ENCODE peak calls at places on chromosomes 5 and 9, in four cellular contexts. One of them, this sample, is unnamed.

GRCh38 chr5:179870403-179870903 is 11.8 kb upstream of the MRNIP start:
- DNase-seq in psoas muscle: peak
- DNase-seq in K562: peak
- DNase-seq in body of pancreas: peak
- DNase-seq in this sample: peak

GRCh38 chr5:81544351-81545001 is 150.5 kb upstream of the ACOT12 start:
- DNase-seq in K562: peak
- DNase-seq in body of pancreas: peak
- DNase-seq in psoas muscle: no peak
- DNase-seq in this sample: no peak

GRCh38 chr5:148486456-148486855 is 102.7 kb downstream of the FBXO38 start:
- DNase-seq in K562: no peak
- DNase-seq in psoas muscle: no peak
- DNase-seq in body of pancreas: no peak
- DNase-seq in this sample: no peak

GRCh38 chr9:97388721-97389238 is 23.1 kb upstream of the TDRD7 start:
- DNase-seq in K562: no peak
- DNase-seq in body of pancreas: no peak
- DNase-seq in psoas muscle: no peak
- DNase-seq in this sample: no peak

GRCh38 chr5:134614461-134615085 is 18.1 kb downstream of the SAR1B start:
- DNase-seq in body of pancreas: no peak
- DNase-seq in psoas muscle: no peak
- DNase-seq in K562: no peak
- DNase-seq in this sample: no peak

GRCh38 chr9:74876611-74877010 is 11.1 kb downstream of the TRPM6 start:
- DNase-seq in body of pancreas: no peak
- DNase-seq in psoas muscle: no peak
- DNase-seq in K562: no peak
- DNase-seq in this sample: no peak

GRCh38 chr5:180173875-180174586 is 35.0 kb downstream of the RASGEF1C start:
- DNase-seq in psoas muscle: no peak
- DNase-seq in K562: no peak
- DNase-seq in body of pancreas: no peak
- DNase-seq in this sample: no peak

GRCh38 chr5:68924490-68925145 is 169.2 kb upstream of the SLC30A5 start:
- DNase-seq in body of pancreas: peak
- DNase-seq in K562: no peak
- DNase-seq in psoas muscle: no peak
- DNase-seq in this sample: no peak

GRCh38 chr5:127555826-127556225 is 38.4 kb downstream of the PRRC1 start:
- DNase-seq in psoas muscle: no peak
- DNase-seq in K562: no peak
- DNase-seq in body of pancreas: no peak
- DNase-seq in this sample: no peak

GRCh38 chr9:103837940-103838339 is 256.2 kb upstream of the SMC2 start:
- DNase-seq in K562: no peak
- DNase-seq in body of pancreas: no peak
- DNase-seq in psoas muscle: no peak
- DNase-seq in this sample: no peak
- TF ChIP-seq CTCF in K562: no peak
- TF ChIP-seq CTCF in body of pancreas: no peak
- TF ChIP-seq CTCF in psoas muscle: no peak
- TF ChIP-seq CTCF in this sample: no peak

GRCh38 chr9:38263534-38263933 is 129.0 kb upstream of the ALDH1B1 start:
- DNase-seq in psoas muscle: no peak
- DNase-seq in K562: no peak
- DNase-seq in body of pancreas: no peak
- DNase-seq in this sample: no peak
- TF ChIP-seq CTCF in psoas muscle: no peak
- TF ChIP-seq CTCF in K562: peak
- TF ChIP-seq CTCF in body of pancreas: peak
- TF ChIP-seq CTCF in this sample: no peak

GRCh38 chr5:142722896-142723295 is 37.0 kb upstream of the FGF1 start:
- DNase-seq in K562: no peak
- DNase-seq in psoas muscle: no peak
- DNase-seq in body of pancreas: no peak
- DNase-seq in this sample: no peak
- TF ChIP-seq CTCF in K562: no peak
- TF ChIP-seq CTCF in psoas muscle: no peak
- TF ChIP-seq CTCF in body of pancreas: no peak
- TF ChIP-seq CTCF in this sample: no peak

GRCh38 chr9:12819436-12820185 is 44.8 kb downstream of the LURAP1L start:
- DNase-seq in psoas muscle: no peak
- DNase-seq in K562: peak
- DNase-seq in body of pancreas: peak
- DNase-seq in this sample: peak

GRCh38 chr9:12816656-12817101 is 41.9 kb downstream of the LURAP1L start:
- DNase-seq in body of pancreas: no peak
- DNase-seq in psoas muscle: no peak
- DNase-seq in K562: no peak
- DNase-seq in this sample: no peak

GRCh38 chr9:12817702-12818101 is 42.9 kb downstream of the LURAP1L start:
- DNase-seq in psoas muscle: no peak
- DNase-seq in body of pancreas: peak
- DNase-seq in K562: no peak
- DNase-seq in this sample: no peak

GRCh38 chr9:12815895-12816294 is 41.1 kb downstream of the LURAP1L start:
- DNase-seq in body of pancreas: no peak
- DNase-seq in psoas muscle: no peak
- DNase-seq in K562: no peak
- DNase-seq in this sample: no peak

GRCh38 chr9:12818431-12819000 is 43.7 kb downstream of the LURAP1L start:
- DNase-seq in psoas muscle: no peak
- DNase-seq in K562: no peak
- DNase-seq in body of pancreas: no peak
- DNase-seq in this sample: no peak
- TF ChIP-seq CTCF in psoas muscle: no peak
- TF ChIP-seq CTCF in K562: no peak
- TF ChIP-seq CTCF in body of pancreas: no peak
- TF ChIP-seq CTCF in this sample: no peak

GRCh38 chr5:14009575-14009974 is 65.1 kb upstream of the DNAH5 start:
- DNase-seq in psoas muscle: no peak
- DNase-seq in body of pancreas: no peak
- DNase-seq in K562: no peak
- DNase-seq in this sample: no peak

GRCh38 chr5:14003513-14003912 is 59.0 kb upstream of the DNAH5 start:
- DNase-seq in body of pancreas: no peak
- DNase-seq in psoas muscle: no peak
- DNase-seq in K562: no peak
- DNase-seq in this sample: no peak

GRCh38 chr5:14004598-14005394 is 60.3 kb upstream of the DNAH5 start:
- DNase-seq in K562: no peak
- DNase-seq in psoas muscle: no peak
- DNase-seq in body of pancreas: no peak
- DNase-seq in this sample: no peak

GRCh38 chr5:14008819-14009311 is 64.4 kb upstream of the DNAH5 start:
- DNase-seq in K562: no peak
- DNase-seq in psoas muscle: no peak
- DNase-seq in body of pancreas: peak
- DNase-seq in this sample: peak

DNA sequence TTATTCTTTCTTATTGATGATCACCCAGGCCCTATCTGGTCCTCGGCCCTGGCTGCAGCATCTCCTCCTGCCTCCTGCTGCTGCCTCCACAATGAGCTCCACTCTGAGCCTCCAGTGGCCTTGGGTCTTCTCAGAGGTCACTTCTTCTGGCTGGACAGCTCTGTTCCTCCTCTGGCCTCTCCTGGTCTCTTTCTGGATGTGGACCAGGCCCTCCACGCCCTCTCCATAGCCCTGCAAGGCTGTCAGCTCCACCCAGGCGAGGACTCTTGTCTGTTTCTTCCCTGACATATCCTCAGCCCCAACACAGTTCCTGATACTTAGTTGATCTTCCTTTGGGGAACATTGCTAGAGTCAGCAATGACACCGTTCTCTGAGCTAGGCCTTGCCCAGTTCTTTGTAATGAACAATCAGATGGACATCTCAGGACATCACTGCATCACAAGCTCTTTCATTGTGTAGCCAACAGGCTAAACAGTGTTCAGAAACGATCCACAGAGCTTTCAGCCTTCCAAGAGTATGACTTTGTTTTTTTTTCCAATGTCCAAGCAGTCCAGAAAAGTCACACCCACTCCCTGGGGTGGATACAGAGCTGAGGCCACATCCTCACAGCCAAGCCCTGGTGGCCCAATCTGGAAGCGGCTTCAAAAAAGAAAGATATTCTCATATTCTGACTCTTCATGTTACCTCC is 62.5 kb upstream of the DNAH5 start:
- DNase-seq in body of pancreas: no peak
- DNase-seq in K562: no peak
- DNase-seq in psoas muscle: peak
- DNase-seq in this sample: no peak
- TF ChIP-seq CTCF in body of pancreas: no peak
- TF ChIP-seq CTCF in K562: no peak
- TF ChIP-seq CTCF in psoas muscle: no peak
- TF ChIP-seq CTCF in this sample: no peak

DNA sequence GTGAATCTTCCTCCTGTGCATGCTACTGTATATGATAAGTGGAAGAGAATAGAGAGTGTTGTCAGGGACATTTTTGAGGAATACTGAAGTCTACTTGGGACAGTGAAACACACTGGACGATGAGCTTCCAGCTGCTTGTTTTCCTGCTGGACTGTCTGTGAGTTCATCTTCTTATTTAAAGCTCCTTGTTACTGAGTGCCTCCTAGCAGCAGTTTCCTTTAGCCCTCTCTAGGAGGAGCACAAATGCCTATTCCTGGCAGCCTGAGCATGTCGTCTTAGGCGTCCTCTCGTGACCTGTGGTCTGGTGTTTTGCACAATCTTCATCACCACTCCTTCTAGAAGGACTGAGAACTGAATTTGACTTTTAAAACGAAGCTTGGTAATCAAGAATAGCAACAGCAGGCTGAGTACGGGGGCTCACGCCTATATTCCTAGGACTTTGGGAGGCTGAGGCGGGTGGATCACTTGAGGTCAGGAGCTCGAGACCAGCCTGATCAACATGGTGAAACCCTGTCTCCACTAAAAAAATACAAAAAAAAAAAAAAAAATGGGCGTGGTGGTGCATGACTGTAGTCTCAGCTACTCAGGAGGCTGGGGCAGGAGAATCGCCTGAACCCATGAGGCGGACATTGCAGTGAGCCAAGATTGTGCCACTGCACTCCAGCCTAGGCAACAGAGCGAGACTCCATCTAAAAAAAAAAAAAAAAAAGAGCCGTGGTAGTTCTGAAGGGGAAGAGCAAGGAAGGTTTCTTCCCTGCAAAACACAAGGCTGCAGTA is 44.0 kb downstream of the ANKRD33B start:
- DNase-seq in psoas muscle: peak
- DNase-seq in body of pancreas: peak
- DNase-seq in K562: peak
- DNase-seq in this sample: no peak
- TF ChIP-seq CTCF in psoas muscle: no peak
- TF ChIP-seq CTCF in body of pancreas: no peak
- TF ChIP-seq CTCF in K562: peak
- TF ChIP-seq CTCF in this sample: no peak

DNA sequence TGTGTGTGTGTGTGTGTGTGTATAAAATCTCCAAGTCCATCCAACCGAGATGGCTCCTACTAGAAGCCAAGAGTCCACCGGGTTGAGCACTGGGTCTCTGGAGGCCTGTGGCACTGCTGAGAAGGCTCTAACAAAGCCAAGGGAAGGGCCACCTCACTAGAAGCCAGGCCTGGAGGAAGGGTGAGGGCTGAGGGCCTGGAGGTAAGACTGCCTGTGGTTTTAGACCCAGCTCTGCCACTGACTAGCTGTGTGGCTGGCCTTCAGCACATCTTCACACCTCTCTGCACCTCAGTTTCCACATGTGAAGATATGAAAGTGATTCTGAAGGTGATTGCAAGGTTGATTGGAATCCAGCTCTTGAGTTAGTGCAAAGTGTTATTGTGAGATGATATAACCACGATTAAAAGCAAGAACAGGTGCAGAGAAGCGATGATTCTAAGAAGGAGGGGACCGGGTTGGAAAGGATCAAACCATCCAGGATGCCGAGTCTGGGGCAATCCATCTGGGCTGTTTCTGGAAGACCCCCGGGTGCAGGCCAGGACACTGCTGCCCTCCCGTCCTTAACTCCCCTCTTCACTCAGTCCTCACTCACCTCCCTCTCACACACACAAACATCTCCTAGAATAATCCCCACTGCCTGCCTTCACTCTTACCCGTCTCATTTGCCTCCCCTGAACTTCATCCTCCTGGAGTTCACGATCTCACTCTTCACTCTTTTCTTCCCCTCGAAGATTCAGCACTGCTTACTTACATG is 2.3 kb downstream of the IL4 start:
- DNase-seq in K562: no peak
- DNase-seq in body of pancreas: no peak
- DNase-seq in psoas muscle: no peak
- DNase-seq in this sample: no peak
- TF ChIP-seq CTCF in K562: no peak
- TF ChIP-seq CTCF in body of pancreas: no peak
- TF ChIP-seq CTCF in psoas muscle: no peak
- TF ChIP-seq CTCF in this sample: no peak

DNA sequence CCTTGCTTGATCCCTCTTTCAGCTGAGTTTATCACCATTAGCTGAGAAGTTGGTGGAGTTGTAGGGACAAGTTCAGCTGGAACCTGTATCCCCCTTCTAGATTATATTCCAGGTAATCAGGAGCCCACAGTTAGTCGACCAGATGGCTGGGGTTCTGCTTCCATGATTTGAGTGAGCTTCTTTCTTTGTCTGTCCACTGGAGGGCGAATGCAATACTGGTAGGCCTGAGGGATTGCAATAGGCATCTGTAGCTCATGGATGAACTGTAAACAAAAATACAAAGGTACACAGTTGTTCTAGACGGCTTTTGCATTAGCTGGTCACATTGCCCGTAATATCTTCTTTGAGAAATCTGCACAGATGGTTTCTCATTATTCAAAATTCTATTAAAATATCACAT is 88.9 kb downstream of the PCSK5 start:
- DNase-seq in body of pancreas: no peak
- DNase-seq in psoas muscle: no peak
- DNase-seq in K562: peak
- DNase-seq in this sample: peak
- TF ChIP-seq CTCF in body of pancreas: no peak
- TF ChIP-seq CTCF in psoas muscle: no peak
- TF ChIP-seq CTCF in K562: peak
- TF ChIP-seq CTCF in this sample: peak

GRCh38 chr9:85895685-85896084 is 45.3 kb upstream of the NAA35 start:
- DNase-seq in K562: no peak
- DNase-seq in psoas muscle: no peak
- DNase-seq in body of pancreas: no peak
- DNase-seq in this sample: no peak

GRCh38 chr9:85898288-85898802 is 42.6 kb upstream of the NAA35 start:
- DNase-seq in K562: no peak
- DNase-seq in psoas muscle: no peak
- DNase-seq in body of pancreas: no peak
- DNase-seq in this sample: no peak

GRCh38 chr9:85897853-85898252 is 43.1 kb upstream of the NAA35 start:
- DNase-seq in K562: no peak
- DNase-seq in psoas muscle: no peak
- DNase-seq in body of pancreas: no peak
- DNase-seq in this sample: no peak

GRCh38 chr9:85899388-85899787 is 41.6 kb upstream of the NAA35 start:
- DNase-seq in psoas muscle: no peak
- DNase-seq in K562: no peak
- DNase-seq in body of pancreas: no peak
- DNase-seq in this sample: no peak

GRCh38 chr9:85900504-85901201 is 40.3 kb upstream of the NAA35 start:
- DNase-seq in K562: peak
- DNase-seq in psoas muscle: no peak
- DNase-seq in body of pancreas: no peak
- DNase-seq in this sample: peak
- TF ChIP-seq CTCF in K562: peak
- TF ChIP-seq CTCF in psoas muscle: peak
- TF ChIP-seq CTCF in body of pancreas: no peak
- TF ChIP-seq CTCF in this sample: peak

GRCh38 chr5:177005619-177006264 is 837 bp downstream of the UIMC1 start:
- DNase-seq in psoas muscle: peak
- DNase-seq in K562: peak
- DNase-seq in body of pancreas: peak
- DNase-seq in this sample: peak
- TF ChIP-seq CTCF in psoas muscle: peak
- TF ChIP-seq CTCF in K562: peak
- TF ChIP-seq CTCF in body of pancreas: peak
- TF ChIP-seq CTCF in this sample: no peak

This sample was measured in endothelial cell.